ENCODE peak calls at places on chromosomes 1 and 21, in four cellular contexts. One of them, this sample, is unnamed.

GRCh38 chr1:91124989-91125417 is 103.2 kb upstream of the ZNF644 start:
- DNase-seq in WTC11: no peak
- DNase-seq in HepG2: no peak
- DNase-seq in GM12878: no peak
- DNase-seq in this sample: no peak

GRCh38 chr1:8004803-8005573 is 21.1 kb downstream of the ERRFI1 start:
- DNase-seq in WTC11: no peak
- DNase-seq in HepG2: peak; percentile 89
- DNase-seq in GM12878: no peak
- DNase-seq in this sample: peak; percentile 84

GRCh38 chr1:155834296-155834926 is 22.6 kb downstream of the GON4L start:
- DNase-seq in WTC11: peak; percentile 13
- DNase-seq in HepG2: no peak
- DNase-seq in GM12878: no peak
- DNase-seq in this sample: peak; percentile 71

GRCh38 chr1:8349961-8350360 is 32.0 kb downstream of the SLC45A1 start:
- DNase-seq in WTC11: no peak
- DNase-seq in HepG2: no peak
- DNase-seq in GM12878: no peak
- DNase-seq in this sample: no peak

GRCh38 chr1:154856049-154856448 is 14.0 kb downstream of the KCNN3 start:
- DNase-seq in WTC11: peak; percentile 49
- DNase-seq in HepG2: no peak
- DNase-seq in GM12878: no peak
- DNase-seq in this sample: no peak

GRCh38 chr1:13732971-13733667 is 33.1 kb downstream of the PRDM2 start:
- DNase-seq in WTC11: no peak
- DNase-seq in HepG2: no peak
- DNase-seq in GM12878: no peak
- DNase-seq in this sample: no peak

GRCh38 chr1:36764796-36765195 is 269.5 kb downstream of the GRIK3 start:
- DNase-seq in WTC11: no peak
- DNase-seq in HepG2: no peak
- DNase-seq in GM12878: no peak
- DNase-seq in this sample: no peak

GRCh38 chr1:75992312-75992711 is 60.1 kb upstream of the ASB17 start:
- DNase-seq in WTC11: no peak
- DNase-seq in HepG2: no peak
- DNase-seq in GM12878: no peak
- DNase-seq in this sample: no peak

GRCh38 chr1:14648931-14649860 is 50.7 kb downstream of the KAZN start:
- DNase-seq in WTC11: no peak
- DNase-seq in HepG2: no peak
- DNase-seq in GM12878: no peak
- DNase-seq in this sample: no peak

GRCh38 chr1:6672558-6672957 is 29.1 kb downstream of the DNAJC11 start:
- DNase-seq in WTC11: no peak
- DNase-seq in HepG2: no peak
- DNase-seq in GM12878: no peak
- DNase-seq in this sample: peak; percentile 13

GRCh38 chr1:61141288-61142044 is 59.1 kb downstream of the NFIA start:
- DNase-seq in WTC11: no peak
- DNase-seq in HepG2: peak; percentile 27
- DNase-seq in GM12878: no peak
- DNase-seq in this sample: peak; percentile 25

GRCh38 chr1:151266315-151266714 is 11.8 kb downstream of the PSMD4 start:
- DNase-seq in WTC11: no peak
- DNase-seq in HepG2: no peak
- DNase-seq in GM12878: no peak
- DNase-seq in this sample: no peak

DNA sequence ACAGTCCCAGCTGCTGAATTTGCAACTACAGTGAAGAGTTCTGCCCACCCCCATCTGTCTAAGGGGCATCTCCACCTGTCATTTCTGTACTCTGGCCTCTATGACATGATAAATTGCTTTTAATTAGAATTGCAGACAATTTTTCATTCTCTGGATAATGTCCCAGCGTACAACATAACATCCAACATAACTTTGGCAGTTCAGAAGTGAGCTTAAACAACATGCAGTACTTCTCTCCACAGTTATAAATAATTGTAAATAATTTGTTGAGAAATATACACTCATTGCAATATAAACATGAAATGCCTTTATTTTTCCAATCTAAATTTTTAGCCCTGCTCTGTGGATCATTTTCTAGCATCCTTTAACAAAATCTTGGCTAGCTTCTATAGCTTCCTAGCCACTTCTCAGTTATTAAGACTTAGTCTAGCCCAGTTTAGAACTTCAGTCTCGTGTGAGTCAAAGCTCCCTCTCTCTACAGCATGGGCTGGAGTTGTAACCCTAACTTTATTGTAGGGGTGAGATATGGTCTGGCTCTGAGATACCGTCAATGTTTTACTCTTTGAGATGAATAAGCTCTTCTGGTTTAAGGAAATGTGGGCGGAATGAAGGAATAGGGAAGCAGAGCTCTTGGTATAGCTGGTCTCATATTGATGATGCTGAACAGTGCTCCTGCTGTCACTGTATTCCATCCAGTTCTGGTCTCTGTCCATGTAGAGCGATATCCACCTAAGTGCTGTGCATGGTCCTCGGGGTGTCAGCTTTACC is 52.5 kb downstream of the PDE4B start:
- DNase-seq in WTC11: no peak
- DNase-seq in HepG2: no peak
- DNase-seq in GM12878: no peak
- DNase-seq in this sample: no peak
- TF ChIP-seq CREM in WTC11: no peak
- TF ChIP-seq CREM in HepG2: no peak
- TF ChIP-seq CREM in GM12878: no peak
- TF ChIP-seq CREM in this sample: no peak

GRCh38 chr1:54404939-54405880 is 984 bp downstream of the SSBP3 start:
- DNase-seq in WTC11: peak; percentile 44
- DNase-seq in HepG2: no peak
- DNase-seq in GM12878: no peak
- DNase-seq in this sample: no peak
- TF ChIP-seq CREM in WTC11: no peak
- TF ChIP-seq CREM in HepG2: no peak
- TF ChIP-seq CREM in GM12878: no peak
- TF ChIP-seq CREM in this sample: no peak

DNA sequence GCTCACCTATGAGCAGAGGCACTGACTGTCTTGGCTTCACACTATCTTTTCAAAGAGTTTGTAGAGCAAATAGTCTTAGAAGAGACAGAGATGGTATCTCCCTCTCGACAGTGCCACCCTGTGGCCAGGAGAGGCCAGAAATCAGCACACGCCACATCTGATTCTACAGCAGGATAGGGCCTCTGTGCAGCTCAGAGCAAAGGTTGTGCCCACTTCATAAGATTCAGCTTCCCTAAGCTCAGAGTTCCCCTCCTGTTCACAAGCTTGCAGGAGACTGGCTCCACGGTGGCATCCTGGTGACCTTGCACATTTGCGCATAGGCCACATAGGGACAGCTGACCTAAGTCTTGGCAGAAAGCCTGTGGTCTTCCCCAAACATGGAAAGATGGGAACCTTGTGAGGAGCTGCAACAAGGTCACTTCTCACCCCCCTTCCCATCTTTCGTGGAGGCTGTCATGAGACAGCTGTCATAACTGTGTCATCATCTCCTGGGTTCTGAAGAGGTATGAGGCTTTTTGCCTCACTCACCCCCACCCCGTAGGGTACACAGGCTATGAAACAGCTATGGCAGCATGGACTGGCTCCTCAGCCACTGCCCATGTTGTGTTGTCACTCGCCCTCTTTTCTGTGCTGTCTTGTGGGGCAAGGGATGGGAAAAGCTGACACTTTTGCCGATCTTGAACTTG is 3.0 kb downstream of the ITLN2 start:
- DNase-seq in WTC11: peak; percentile 71
- DNase-seq in HepG2: peak; percentile 35
- DNase-seq in GM12878: peak; percentile 40
- DNase-seq in this sample: peak; percentile 64
- TF ChIP-seq CREM in WTC11: no peak
- TF ChIP-seq CREM in HepG2: no peak
- TF ChIP-seq CREM in GM12878: no peak
- TF ChIP-seq CREM in this sample: peak; percentile 18

DNA sequence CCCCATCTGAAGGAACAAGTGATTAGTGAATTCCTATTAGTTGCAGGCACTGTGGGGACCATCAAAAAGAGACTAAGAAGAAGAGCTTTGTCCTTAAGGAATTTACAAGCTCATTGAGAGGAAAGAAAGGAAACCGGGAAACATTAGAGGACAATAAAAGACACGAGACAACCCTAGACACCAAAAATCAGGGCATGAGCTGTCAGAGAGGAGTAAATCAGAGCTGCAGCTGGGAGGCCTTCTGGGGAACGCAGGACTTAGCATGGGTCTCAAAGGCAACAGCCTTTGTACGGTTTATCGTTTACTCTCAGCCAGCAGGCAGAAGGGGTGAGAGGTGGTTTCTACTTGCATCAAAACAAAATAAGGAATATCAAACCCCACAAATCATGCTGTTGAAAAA is 45.1 kb downstream of the BACE2 start:
- DNase-seq in WTC11: no peak
- DNase-seq in HepG2: no peak
- DNase-seq in GM12878: no peak
- DNase-seq in this sample: no peak
- TF ChIP-seq CREM in WTC11: no peak
- TF ChIP-seq CREM in HepG2: no peak
- TF ChIP-seq CREM in GM12878: no peak
- TF ChIP-seq CREM in this sample: no peak